ENCODE peak calls at places on chromosomes 1 and 21, in seven cellular contexts. X, T, M, L, G, N and U are unnamed samples.

GRCh38 chr1:6209661-6210605 is 4.0 kb downstream of the RNF207 start:
- DNase-seq in X (no peak), T (no peak), M (peak), L (no peak), G (peak), N (peak), U (no peak)

GRCh38 chr1:183804382-183804781 is 538 bp upstream of the RGL1 start:
- DNase-seq in N (peak), X (no peak), M (no peak), L (no peak), T (no peak), G (no peak), U (no peak)

GRCh38 chr21:28521932-28522826 is 470.5 kb downstream of the LTN1 start:
- DNase-seq in T (no peak), G (peak), X (peak), N (peak), L (peak), M (no peak), U (peak)

GRCh38 chr1:242629396-242629795 is 104.9 kb upstream of the PLD5 start:
- DNase-seq in L (no peak), T (no peak), M (no peak), G (no peak), N (no peak), X (no peak), U (peak)

GRCh38 chr1:41751804-41752513 is 166.8 kb downstream of the HIVEP3 start:
- DNase-seq in N (no peak), T (no peak), M (peak), L (peak), X (peak), G (no peak), U (no peak)

GRCh38 chr1:21874778-21875547 is 62.1 kb downstream of the HSPG2 start:
- DNase-seq in N (no peak), L (no peak), X (no peak), T (no peak), M (no peak), G (no peak), U (no peak)

GRCh38 chr1:162003061-162003824 is 20.4 kb downstream of the OLFML2B start:
- DNase-seq in T (peak), N (no peak), L (peak), X (peak), G (no peak), M (peak), U (no peak)

GRCh38 chr1:116359060-116359830 is 13.8 kb upstream of the ATP1A1 start:
- DNase-seq in G (no peak), M (no peak), T (no peak), L (peak), X (no peak), N (no peak), U (peak)

GRCh38 chr1:18495635-18496034 is 14.9 kb downstream of the KLHDC7A start:
- DNase-seq in M (no peak), L (no peak), G (no peak), X (no peak), T (no peak), N (no peak), U (no peak)

GRCh38 chr1:6870571-6870970 is 85.3 kb downstream of the CAMTA1 start:
- DNase-seq in T (peak), M (no peak), N (no peak), X (peak), G (no peak), L (no peak), U (no peak)

GRCh38 chr1:8643542-8644536 is 173.6 kb downstream of the RERE start:
- DNase-seq in X (no peak), N (no peak), G (no peak), M (no peak), L (no peak), T (no peak), U (no peak)

GRCh38 chr21:32415999-32416398 is 3.5 kb downstream of the EVA1C start:
- DNase-seq in N (no peak), M (no peak), T (no peak), X (no peak), G (no peak), L (peak), U (no peak)

GRCh38 chr21:32412998-32413504 is 545 bp downstream of the EVA1C start:
- DNase-seq in X (no peak), G (no peak), L (peak), M (no peak), N (no peak), T (no peak), U (peak)

GRCh38 chr21:32413697-32414578 is 1.4 kb downstream of the EVA1C start:
- DNase-seq in T (peak), X (no peak), L (peak), G (no peak), M (no peak), N (no peak), U (peak)

GRCh38 chr21:32415451-32415850 is 2.9 kb downstream of the EVA1C start:
- DNase-seq in X (no peak), G (no peak), M (no peak), L (no peak), N (peak), T (no peak), U (no peak)

DNA sequence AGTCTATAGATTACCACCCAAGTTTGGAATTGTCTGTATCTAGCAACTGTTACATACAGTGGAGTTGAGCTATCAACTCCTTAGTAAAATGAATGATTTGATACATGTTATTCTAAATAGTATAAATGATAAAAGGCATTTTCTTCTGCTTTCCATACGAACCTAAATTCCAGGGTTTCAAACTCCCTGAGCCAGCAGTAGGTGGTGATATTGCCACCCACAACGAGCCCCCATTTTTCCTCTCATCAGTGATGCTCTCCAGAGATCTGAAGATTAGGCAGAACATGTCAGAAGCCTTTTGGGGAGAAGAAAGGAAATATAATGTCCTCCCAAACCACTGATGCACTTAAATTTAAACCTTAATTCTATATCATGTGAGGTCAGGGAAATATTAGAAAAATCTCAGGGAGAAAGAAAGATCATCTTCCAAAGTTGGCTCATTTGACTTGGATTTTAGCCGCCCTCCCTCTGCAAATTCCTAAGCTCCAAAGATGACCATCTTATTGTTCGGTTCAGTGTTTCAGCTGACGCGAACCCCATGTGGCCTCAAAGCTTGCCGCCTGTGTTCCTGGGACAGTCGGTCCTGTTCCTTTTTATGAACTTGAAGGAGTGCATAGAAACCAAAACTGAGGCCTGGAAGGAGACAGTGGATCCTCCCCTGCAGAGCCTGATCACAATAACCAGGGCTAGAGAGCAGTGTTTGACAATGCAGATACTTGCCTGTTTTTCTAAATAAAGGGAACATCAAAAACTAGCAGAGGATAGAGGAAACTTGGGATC is 2.3 kb downstream of the EVA1C start:
- DNase-seq in M (no peak), N (peak), L (peak), G (no peak), T (peak), X (peak), U (peak)
- H3K4me3 ChIP-seq in M (no peak), N (no peak), L (no peak), G (no peak), T (no peak), X (no peak), U (peak)

GRCh38 chr1:3323791-3324703 is 130.4 kb upstream of the ARHGEF16 start:
- DNase-seq in T (no peak), G (no peak), X (no peak), N (no peak), L (no peak), M (no peak), U (no peak)

GRCh38 chr1:3327936-3328590 is 126.4 kb upstream of the ARHGEF16 start:
- DNase-seq in L (peak), M (no peak), X (no peak), G (no peak), N (no peak), T (no peak), U (no peak)

GRCh38 chr1:3324704-3325535 is 129.5 kb upstream of the ARHGEF16 start:
- DNase-seq in T (no peak), X (no peak), G (no peak), M (no peak), N (no peak), L (no peak), U (no peak)

GRCh38 chr1:3327389-3327702 is 127.1 kb upstream of the ARHGEF16 start:
- DNase-seq in L (no peak), M (no peak), X (no peak), T (no peak), N (no peak), G (no peak), U (no peak)

DNA sequence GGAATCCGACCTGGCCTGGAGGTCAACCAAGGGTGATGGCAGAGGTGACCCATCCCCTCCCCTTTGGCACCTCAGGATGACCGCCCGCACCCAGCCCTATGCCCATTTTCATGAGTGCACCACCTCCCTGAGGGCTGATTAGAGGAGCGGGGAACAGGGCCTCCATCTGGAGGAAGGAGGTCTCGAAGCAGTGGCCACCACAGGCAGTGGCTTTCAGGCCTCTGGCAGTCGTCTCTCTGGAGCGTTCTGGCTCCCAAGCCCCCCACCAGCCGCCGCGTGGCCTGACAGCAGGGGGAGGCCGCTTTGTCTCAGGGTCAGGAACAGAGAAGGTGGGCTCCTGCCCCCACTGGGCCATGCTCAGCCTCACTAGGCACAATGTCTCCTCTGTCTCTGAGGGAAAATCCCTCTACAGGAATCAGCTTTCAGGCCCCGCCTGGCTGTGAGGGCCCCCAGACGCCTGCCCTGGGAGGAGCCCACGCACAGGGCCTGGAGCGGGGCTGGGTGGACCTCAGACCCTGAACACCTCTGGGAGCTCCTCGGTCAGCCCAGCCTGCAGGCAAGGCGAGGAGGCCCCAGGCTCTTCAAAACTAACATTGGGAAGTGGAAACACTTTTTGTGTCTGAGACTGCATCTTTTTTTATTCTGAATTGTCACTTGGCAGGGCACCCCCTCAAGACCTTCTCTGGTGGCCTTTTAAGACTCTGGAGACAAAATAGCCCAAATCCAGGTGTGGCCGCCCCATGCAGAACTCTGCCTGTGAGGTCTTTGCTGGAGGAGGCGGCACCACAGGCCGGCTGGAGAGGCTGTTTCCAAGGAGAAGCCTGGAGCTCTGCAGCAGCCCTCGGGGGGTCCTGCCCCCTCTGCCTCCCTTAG is 127.7 kb upstream of the ARHGEF16 start:
- DNase-seq in M (no peak), G (no peak), L (no peak), N (no peak), X (no peak), T (no peak), U (no peak)
- H3K4me3 ChIP-seq in M (no peak), G (no peak), L (no peak), N (no peak), X (no peak), T (no peak), U (no peak)

GRCh38 chr1:204888294-204888693 is 17.6 kb downstream of the NFASC start:
- DNase-seq in N (no peak), M (no peak), G (no peak), T (no peak), L (peak), X (no peak), U (no peak)

GRCh38 chr1:204885288-204885711 is 14.6 kb downstream of the NFASC start:
- DNase-seq in T (no peak), M (no peak), G (no peak), X (no peak), N (no peak), L (peak), U (peak)

GRCh38 chr1:204883405-204883804 is 12.7 kb downstream of the NFASC start:
- DNase-seq in M (no peak), N (peak), G (no peak), T (no peak), X (no peak), L (no peak), U (no peak)

GRCh38 chr1:204887846-204888245 is 17.2 kb downstream of the NFASC start:
- DNase-seq in M (no peak), G (no peak), N (no peak), T (no peak), X (no peak), L (no peak), U (no peak)

DNA sequence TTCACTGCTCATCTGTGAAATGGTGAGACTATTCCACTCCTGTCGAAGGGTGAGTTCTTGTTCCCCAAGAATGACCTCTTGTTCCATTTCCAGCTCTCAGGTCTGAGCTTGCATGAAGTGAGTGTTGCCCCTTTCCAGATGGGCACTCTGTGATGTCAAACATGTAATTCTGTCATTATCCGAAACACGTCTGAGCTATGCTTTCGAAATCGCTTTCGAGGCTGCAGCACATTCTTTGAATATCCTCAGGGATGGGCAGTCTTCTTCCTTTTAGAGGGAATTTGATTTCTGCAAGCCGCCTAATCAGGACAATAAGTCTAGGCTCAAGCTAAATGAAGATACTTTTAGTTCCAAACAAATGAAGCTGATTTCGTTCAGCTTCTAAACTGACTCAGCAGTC is 15.1 kb downstream of the NFASC start:
- DNase-seq in M (no peak), L (peak), N (no peak), X (no peak), G (no peak), T (no peak), U (peak)
- H3K4me3 ChIP-seq in M (no peak), L (no peak), N (no peak), X (no peak), G (no peak), T (no peak), U (no peak)

DNA sequence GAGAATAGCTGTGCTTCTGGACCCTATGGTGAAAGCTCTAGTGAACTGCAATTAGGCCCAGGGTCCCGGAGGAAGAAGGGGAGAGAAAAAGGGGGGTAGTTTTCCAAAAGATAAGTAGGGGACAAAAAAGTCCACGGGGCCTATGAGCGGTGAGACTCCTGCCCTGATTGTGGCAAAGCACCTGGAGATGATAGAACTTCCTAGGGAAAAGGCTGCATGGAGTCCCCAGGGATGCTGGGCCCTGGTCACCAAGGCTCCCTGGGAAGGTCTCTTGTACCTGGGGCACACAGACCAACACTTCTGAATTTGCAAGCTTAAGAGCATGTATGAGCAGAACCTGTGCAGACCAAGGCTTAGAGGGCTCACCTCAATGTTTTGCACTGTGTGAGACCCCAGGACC is 5.4 kb upstream of the SHISA4 start:
- DNase-seq in M (no peak), N (no peak), G (no peak), T (no peak), L (no peak), X (no peak), U (no peak)
- H3K4me3 ChIP-seq in M (no peak), N (no peak), G (no peak), T (no peak), L (no peak), X (no peak), U (no peak)

DNA sequence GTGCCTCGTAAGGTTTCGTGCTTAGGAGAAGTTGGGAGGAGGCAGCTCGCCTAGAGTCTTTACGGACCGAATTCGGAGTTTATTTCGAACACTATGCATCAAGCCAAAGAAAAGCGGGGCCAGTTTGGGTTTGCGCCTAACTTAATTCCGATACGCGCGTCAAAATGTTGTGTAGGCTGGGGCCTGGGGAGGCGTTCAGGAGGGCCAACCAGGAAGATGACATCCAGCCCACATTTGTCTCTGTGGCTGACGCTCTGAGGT is 6.4 kb downstream of the FOXD2 start:
- DNase-seq in N (no peak), M (no peak), G (no peak), X (no peak), L (no peak), T (peak), U (no peak)
- H3K4me3 ChIP-seq in N (peak), M (no peak), G (peak), X (no peak), L (no peak), T (peak), U (no peak)

GRCh38 chr1:52140633-52141512 is 1.0 kb upstream of the ZFYVE9 start:
- DNase-seq in G (no peak), M (peak), L (peak), N (no peak), X (no peak), T (peak), U (peak)
- H3K4me3 ChIP-seq in G (no peak), M (no peak), L (peak), N (peak), X (no peak), T (peak), U (peak)